ENCODE peak calls at places on chromosomes 12 and 14, in four cellular contexts. One of them, this sample, is unnamed.

GRCh38 chr14:35229495-35230089 is 62.6 kb upstream of the PSMA6 start:
- DNase-seq in A549: peak
- DNase-seq in WTC11: no peak
- DNase-seq in K562: peak
- DNase-seq in this sample: peak

GRCh38 chr12:122471324-122472226 is 29.2 kb downstream of the ZCCHC8 start:
- DNase-seq in A549: peak
- DNase-seq in K562: peak
- DNase-seq in WTC11: no peak
- DNase-seq in this sample: peak

GRCh38 chr12:101608301-101609133 is 13.7 kb downstream of the MYBPC1 start:
- DNase-seq in A549: no peak
- DNase-seq in K562: no peak
- DNase-seq in WTC11: no peak
- DNase-seq in this sample: peak

GRCh38 chr12:88805286-88805685 is 225.0 kb upstream of the KITLG start:
- DNase-seq in A549: no peak
- DNase-seq in K562: no peak
- DNase-seq in WTC11: no peak
- DNase-seq in this sample: no peak

GRCh38 chr12:127398026-127398715 is 868.8 kb upstream of the TMEM132C start:
- DNase-seq in WTC11: no peak
- DNase-seq in K562: no peak
- DNase-seq in A549: no peak
- DNase-seq in this sample: no peak

GRCh38 chr12:72234871-72235270 is 37.3 kb upstream of the TRHDE start:
- DNase-seq in A549: no peak
- DNase-seq in K562: no peak
- DNase-seq in WTC11: no peak
- DNase-seq in this sample: no peak

GRCh38 chr14:89625208-89625987 is 208.4 kb upstream of the FOXN3 start:
- DNase-seq in WTC11: no peak
- DNase-seq in K562: no peak
- DNase-seq in A549: no peak
- DNase-seq in this sample: no peak

GRCh38 chr14:49550284-49551184 is 35.6 kb downstream of the RPS29 start:
- DNase-seq in A549: no peak
- DNase-seq in WTC11: no peak
- DNase-seq in K562: no peak
- DNase-seq in this sample: peak

GRCh38 chr12:61301817-61302216 is 958.4 kb upstream of the USP15 start:
- DNase-seq in A549: no peak
- DNase-seq in WTC11: no peak
- DNase-seq in K562: no peak
- DNase-seq in this sample: no peak

GRCh38 chr14:56207626-56208297 is 89.6 kb downstream of the PELI2 start:
- DNase-seq in A549: no peak
- DNase-seq in WTC11: no peak
- DNase-seq in K562: no peak
- DNase-seq in this sample: no peak

GRCh38 chr12:46299846-46300245 is 31.0 kb upstream of the SLC38A1 start:
- DNase-seq in A549: no peak
- DNase-seq in WTC11: no peak
- DNase-seq in K562: no peak
- DNase-seq in this sample: no peak

GRCh38 chr12:104846056-104846762 is 111.9 kb downstream of the SLC41A2 start:
- DNase-seq in A549: no peak
- DNase-seq in K562: no peak
- DNase-seq in WTC11: no peak
- DNase-seq in this sample: no peak

GRCh38 chr12:94247256-94247655 is 98.9 kb downstream of the PLXNC1 start:
- DNase-seq in A549: no peak
- DNase-seq in K562: no peak
- DNase-seq in WTC11: no peak
- DNase-seq in this sample: no peak

DNA sequence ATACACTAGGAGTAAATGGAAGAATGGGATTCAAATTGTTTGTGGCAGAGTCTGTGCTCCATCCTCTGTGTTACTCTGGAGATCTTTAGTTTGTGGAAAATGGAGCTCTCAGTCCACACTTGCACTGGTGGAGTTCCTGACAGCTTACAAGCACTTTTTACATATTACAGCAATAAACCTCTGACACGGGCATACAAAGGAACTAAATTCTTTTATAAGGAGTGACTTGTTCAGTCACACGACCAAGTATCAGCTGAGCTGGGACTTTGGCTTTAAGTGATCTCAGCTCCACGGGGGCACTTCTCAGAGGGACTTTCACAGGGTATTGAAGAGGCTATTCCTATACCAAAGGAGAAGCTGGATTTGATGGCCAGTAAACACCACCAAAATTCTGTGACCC is 417.4 kb downstream of the LRIG3 start:
- DNase-seq in WTC11: no peak
- DNase-seq in A549: no peak
- DNase-seq in K562: no peak
- DNase-seq in this sample: no peak
- TF ChIP-seq NR3C1 in WTC11: no peak
- TF ChIP-seq NR3C1 in A549: no peak
- TF ChIP-seq NR3C1 in K562: no peak
- TF ChIP-seq NR3C1 in this sample: no peak

DNA sequence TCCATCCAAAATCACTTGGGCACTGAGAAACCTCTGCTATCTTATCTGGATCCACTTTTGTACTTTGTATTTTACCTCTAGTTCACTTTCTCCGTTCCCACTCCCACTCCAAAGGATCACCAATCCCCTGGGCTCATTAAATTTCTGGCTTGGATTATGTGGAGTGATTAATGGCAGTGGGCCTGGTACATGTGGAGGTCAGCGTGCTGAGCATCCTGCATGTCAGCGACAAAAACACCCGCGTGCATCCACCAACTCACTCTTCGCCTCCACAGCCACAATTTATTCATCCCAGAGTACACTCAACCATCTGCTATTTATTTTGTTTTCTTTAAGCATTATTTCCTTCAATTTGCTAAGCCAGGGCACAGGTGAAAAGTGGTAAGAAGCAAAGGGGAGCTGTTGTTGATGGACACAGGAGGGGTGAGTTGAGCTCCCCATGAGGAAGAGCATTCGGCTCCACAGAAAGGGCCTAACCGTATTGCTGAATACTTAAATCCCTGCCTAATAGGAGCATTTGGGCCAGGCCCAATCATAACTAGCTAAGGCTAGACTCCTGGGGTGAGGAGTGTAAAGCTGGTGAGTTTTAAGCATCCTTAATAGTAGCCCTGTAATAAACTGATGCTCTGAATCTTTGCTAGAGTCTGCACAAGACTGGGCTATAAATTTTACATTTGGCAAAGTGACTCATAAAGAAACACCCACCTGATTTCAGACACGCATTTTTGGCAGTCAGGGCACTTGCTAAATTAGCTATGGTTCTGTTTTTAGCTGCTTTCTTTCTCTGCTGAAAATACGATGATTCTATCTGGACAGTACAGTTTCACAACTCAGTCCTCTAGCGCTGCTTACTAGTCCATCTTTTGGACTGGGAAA is 137.8 kb downstream of the SLC25A21 start:
- DNase-seq in K562: no peak
- DNase-seq in A549: no peak
- DNase-seq in WTC11: no peak
- DNase-seq in this sample: no peak
- TF ChIP-seq NR3C1 in K562: no peak
- TF ChIP-seq NR3C1 in A549: no peak
- TF ChIP-seq NR3C1 in WTC11: no peak
- TF ChIP-seq NR3C1 in this sample: no peak

DNA sequence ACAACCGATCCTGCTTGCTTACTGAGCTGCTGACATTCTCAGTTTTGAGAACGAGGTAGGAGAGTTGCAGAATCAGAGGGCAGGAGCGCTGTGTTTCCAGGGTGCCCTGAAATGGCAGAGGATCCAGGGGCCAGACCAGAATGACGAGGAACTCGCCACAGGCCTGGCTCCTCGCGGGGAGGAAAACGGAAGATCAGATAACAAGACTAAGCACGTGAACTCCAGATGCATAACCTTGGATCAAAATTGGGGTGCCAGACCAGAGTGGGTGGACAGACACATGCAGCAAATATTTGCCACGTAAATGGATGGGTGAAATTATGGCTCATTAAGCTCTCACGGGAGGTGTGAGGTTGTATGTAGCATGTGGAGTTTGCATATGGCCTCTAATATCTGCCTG is 46.5 kb downstream of the ELK3 start:
- DNase-seq in WTC11: no peak
- DNase-seq in K562: no peak
- DNase-seq in A549: no peak
- DNase-seq in this sample: no peak
- TF ChIP-seq NR3C1 in WTC11: no peak
- TF ChIP-seq NR3C1 in K562: no peak
- TF ChIP-seq NR3C1 in A549: no peak
- TF ChIP-seq NR3C1 in this sample: no peak

GRCh38 chr14:22180045-22180444 is 409.0 kb downstream of the DAD1 start:
- DNase-seq in A549: no peak
- DNase-seq in K562: no peak
- DNase-seq in WTC11: no peak
- DNase-seq in this sample: no peak

GRCh38 chr14:22188346-22188745 is 400.7 kb downstream of the DAD1 start:
- DNase-seq in A549: no peak
- DNase-seq in K562: no peak
- DNase-seq in WTC11: no peak
- DNase-seq in this sample: no peak

GRCh38 chr14:22185191-22185590 is 403.8 kb downstream of the DAD1 start:
- DNase-seq in K562: no peak
- DNase-seq in WTC11: no peak
- DNase-seq in A549: no peak
- DNase-seq in this sample: peak

GRCh38 chr14:22179190-22179589 is 409.8 kb downstream of the DAD1 start:
- DNase-seq in K562: no peak
- DNase-seq in A549: no peak
- DNase-seq in WTC11: no peak
- DNase-seq in this sample: no peak

GRCh38 chr14:22184157-22185025 is 404.6 kb downstream of the DAD1 start:
- DNase-seq in K562: no peak
- DNase-seq in A549: no peak
- DNase-seq in WTC11: no peak
- DNase-seq in this sample: no peak
- TF ChIP-seq NR3C1 in K562: no peak
- TF ChIP-seq NR3C1 in A549: no peak
- TF ChIP-seq NR3C1 in WTC11: no peak
- TF ChIP-seq NR3C1 in this sample: no peak

DNA sequence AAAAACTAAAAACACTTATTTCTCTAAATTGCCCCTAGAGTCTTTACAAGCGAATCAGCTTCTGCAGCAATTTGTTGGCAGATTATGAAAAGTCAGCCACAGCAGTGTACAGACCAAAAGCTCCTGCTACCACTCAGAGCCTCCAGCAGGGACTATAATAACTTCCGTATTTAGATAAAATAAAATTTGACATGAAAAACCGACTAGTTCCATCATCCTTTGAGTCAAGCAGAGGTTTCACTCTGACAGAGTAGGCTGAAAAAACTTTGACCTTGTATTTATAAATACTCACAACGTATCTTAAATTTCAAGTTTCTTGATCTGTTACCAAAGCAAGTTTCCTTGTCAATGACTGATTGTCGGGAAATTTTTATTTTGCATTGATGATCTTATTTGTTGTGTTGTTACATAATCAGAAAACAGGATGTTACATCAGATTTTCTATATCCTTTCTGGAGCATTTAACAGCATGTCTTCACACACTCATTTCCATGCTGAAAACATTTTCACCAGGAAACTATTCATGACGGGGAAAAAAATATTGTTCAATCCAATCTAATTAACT is 283.4 kb downstream of the DAD1 start:
- DNase-seq in WTC11: no peak
- DNase-seq in A549: no peak
- DNase-seq in K562: no peak
- DNase-seq in this sample: no peak
- TF ChIP-seq NR3C1 in WTC11: no peak
- TF ChIP-seq NR3C1 in A549: no peak
- TF ChIP-seq NR3C1 in K562: no peak
- TF ChIP-seq NR3C1 in this sample: no peak

GRCh38 chr12:96233168-96233567 is 39.0 kb downstream of the ELK3 start:
- DNase-seq in WTC11: no peak
- DNase-seq in K562: no peak
- DNase-seq in A549: no peak
- DNase-seq in this sample: no peak
- TF ChIP-seq NR3C1 in WTC11: no peak
- TF ChIP-seq NR3C1 in K562: no peak
- TF ChIP-seq NR3C1 in A549: no peak
- TF ChIP-seq NR3C1 in this sample: no peak

DNA sequence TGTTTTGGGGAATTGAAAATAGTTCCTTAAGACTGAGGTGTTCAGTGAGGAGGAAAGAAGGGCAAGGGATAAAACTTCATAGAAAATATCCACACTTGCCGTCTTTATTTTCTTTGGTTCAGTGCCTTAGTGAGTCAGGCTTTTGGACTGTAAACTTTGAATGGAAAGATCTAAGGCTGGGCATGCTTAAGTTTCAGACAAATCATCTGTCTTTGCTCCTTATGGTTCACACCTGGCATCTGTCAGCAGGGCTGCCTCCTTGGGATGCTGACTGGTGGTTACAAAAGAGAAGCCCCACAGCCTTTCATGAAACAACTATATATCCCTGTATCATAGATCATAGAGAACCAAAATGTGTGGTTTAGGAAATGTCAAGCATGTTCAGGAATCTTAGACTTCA is 136.3 kb upstream of the PRICKLE1 start:
- DNase-seq in WTC11: no peak
- DNase-seq in K562: no peak
- DNase-seq in A549: no peak
- DNase-seq in this sample: no peak
- TF ChIP-seq NR3C1 in WTC11: no peak
- TF ChIP-seq NR3C1 in K562: no peak
- TF ChIP-seq NR3C1 in A549: no peak
- TF ChIP-seq NR3C1 in this sample: no peak

GRCh38 chr14:59595071-59595470 is 18.5 kb upstream of the CCDC175 start:
- DNase-seq in A549: no peak
- DNase-seq in K562: no peak
- DNase-seq in WTC11: no peak
- DNase-seq in this sample: peak

GRCh38 chr14:59600211-59600945 is 23.8 kb upstream of the CCDC175 start:
- DNase-seq in A549: no peak
- DNase-seq in K562: no peak
- DNase-seq in WTC11: no peak
- DNase-seq in this sample: no peak

DNA sequence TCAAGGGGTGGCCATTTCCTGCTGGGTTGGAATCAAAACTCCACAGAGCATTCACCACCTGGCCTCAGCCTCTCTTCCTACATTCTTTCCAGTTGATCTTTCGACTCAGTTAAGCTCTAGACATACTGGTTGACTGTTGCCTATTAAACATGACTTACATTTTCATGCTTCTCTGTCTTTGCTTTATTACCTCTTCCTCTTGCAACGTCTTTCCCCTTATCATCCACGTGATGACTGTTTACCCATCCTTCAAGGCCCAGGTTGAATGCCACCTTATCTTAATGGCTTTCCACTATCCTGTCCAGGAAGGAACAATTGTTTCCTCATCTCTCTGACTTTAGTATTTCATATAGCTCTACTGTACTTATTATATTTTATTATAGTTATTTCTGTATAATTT is 24.4 kb upstream of the CCDC175 start:
- DNase-seq in K562: no peak
- DNase-seq in A549: no peak
- DNase-seq in WTC11: no peak
- DNase-seq in this sample: no peak
- TF ChIP-seq NR3C1 in K562: no peak
- TF ChIP-seq NR3C1 in A549: no peak
- TF ChIP-seq NR3C1 in WTC11: no peak
- TF ChIP-seq NR3C1 in this sample: no peak

GRCh38 chr12:121214171-121214777 is 4.3 kb downstream of the P2RX4 start:
- DNase-seq in K562: no peak
- DNase-seq in WTC11: no peak
- DNase-seq in A549: no peak
- DNase-seq in this sample: no peak
- TF ChIP-seq NR3C1 in K562: no peak
- TF ChIP-seq NR3C1 in WTC11: no peak
- TF ChIP-seq NR3C1 in A549: no peak
- TF ChIP-seq NR3C1 in this sample: no peak